ENCODE peak calls at places on chromosomes 1 and 21, in ten cellular contexts. One of them, this sample, is unnamed.

GRCh38 chr1:173914366-173914871 is 2.7 kb downstream of the SERPINC1 start:
- DNase-seq in neural crest cell: peak; percentile 8
- DNase-seq in activated CD4-positive, CD25-positive, alpha-beta regulatory T cell treated with anti-CD3 and anti-CD28 coated beads, Interleukin-2, amount 50 U/mL, for 72 hours: no peak
- DNase-seq in iPS DF 6.9: peak; percentile 27
- DNase-seq in hepatocyte: peak; percentile 21
- DNase-seq in cardiac fibroblast: peak; percentile 21
- DNase-seq in stimulated activated effector memory CD8-positive, alpha-beta T cell treated with anti-CD3 and anti-CD28 coated beads, Interleukin-12 subunit alpha, Interleukin-12 subunit beta, amount 100 ng/mL, for 72 hours: no peak
- DNase-seq in fibroblast of lung: no peak
- DNase-seq in T-helper 9 cell: peak; percentile 5
- DNase-seq in HFF-Myc: peak; percentile 5
- DNase-seq in this sample: peak; percentile 48

GRCh38 chr21:40840441-40840840 is 6.5 kb downstream of the DSCAM start:
- DNase-seq in HFF-Myc: no peak
- DNase-seq in T-helper 9 cell: no peak
- DNase-seq in iPS DF 6.9: no peak
- DNase-seq in neural crest cell: no peak
- DNase-seq in stimulated activated effector memory CD8-positive, alpha-beta T cell treated with anti-CD3 and anti-CD28 coated beads, Interleukin-12 subunit alpha, Interleukin-12 subunit beta, amount 100 ng/mL, for 72 hours: no peak
- DNase-seq in hepatocyte: no peak
- DNase-seq in cardiac fibroblast: no peak
- DNase-seq in fibroblast of lung: peak; percentile 33
- DNase-seq in activated CD4-positive, CD25-positive, alpha-beta regulatory T cell treated with anti-CD3 and anti-CD28 coated beads, Interleukin-2, amount 50 U/mL, for 72 hours: no peak
- DNase-seq in this sample: no peak

GRCh38 chr1:15850450-15851079 is 3.1 kb downstream of the SPEN start:
- DNase-seq in HFF-Myc: no peak
- DNase-seq in stimulated activated effector memory CD8-positive, alpha-beta T cell treated with anti-CD3 and anti-CD28 coated beads, Interleukin-12 subunit alpha, Interleukin-12 subunit beta, amount 100 ng/mL, for 72 hours: no peak
- DNase-seq in fibroblast of lung: no peak
- DNase-seq in T-helper 9 cell: no peak
- DNase-seq in iPS DF 6.9: no peak
- DNase-seq in activated CD4-positive, CD25-positive, alpha-beta regulatory T cell treated with anti-CD3 and anti-CD28 coated beads, Interleukin-2, amount 50 U/mL, for 72 hours: no peak
- DNase-seq in neural crest cell: no peak
- DNase-seq in cardiac fibroblast: no peak
- DNase-seq in hepatocyte: peak; percentile 23
- DNase-seq in this sample: peak; percentile 16

GRCh38 chr1:23664837-23665795 is 26.5 kb upstream of the RPL11 start:
- DNase-seq in cardiac fibroblast: peak; percentile 60
- DNase-seq in hepatocyte: no peak
- DNase-seq in fibroblast of lung: peak; percentile 9
- DNase-seq in neural crest cell: no peak
- DNase-seq in stimulated activated effector memory CD8-positive, alpha-beta T cell treated with anti-CD3 and anti-CD28 coated beads, Interleukin-12 subunit alpha, Interleukin-12 subunit beta, amount 100 ng/mL, for 72 hours: no peak
- DNase-seq in activated CD4-positive, CD25-positive, alpha-beta regulatory T cell treated with anti-CD3 and anti-CD28 coated beads, Interleukin-2, amount 50 U/mL, for 72 hours: no peak
- DNase-seq in iPS DF 6.9: peak; percentile 27
- DNase-seq in HFF-Myc: no peak
- DNase-seq in T-helper 9 cell: no peak
- DNase-seq in this sample: peak; percentile 40

GRCh38 chr1:228279011-228279721 is 71.3 kb downstream of the OBSCN start:
- DNase-seq in iPS DF 6.9: no peak
- DNase-seq in activated CD4-positive, CD25-positive, alpha-beta regulatory T cell treated with anti-CD3 and anti-CD28 coated beads, Interleukin-2, amount 50 U/mL, for 72 hours: no peak
- DNase-seq in stimulated activated effector memory CD8-positive, alpha-beta T cell treated with anti-CD3 and anti-CD28 coated beads, Interleukin-12 subunit alpha, Interleukin-12 subunit beta, amount 100 ng/mL, for 72 hours: no peak
- DNase-seq in cardiac fibroblast: no peak
- DNase-seq in fibroblast of lung: no peak
- DNase-seq in HFF-Myc: no peak
- DNase-seq in hepatocyte: no peak
- DNase-seq in neural crest cell: no peak
- DNase-seq in T-helper 9 cell: no peak
- DNase-seq in this sample: no peak

GRCh38 chr1:176243746-176244145 is 36.7 kb upstream of the COP1 start:
- DNase-seq in stimulated activated effector memory CD8-positive, alpha-beta T cell treated with anti-CD3 and anti-CD28 coated beads, Interleukin-12 subunit alpha, Interleukin-12 subunit beta, amount 100 ng/mL, for 72 hours: no peak
- DNase-seq in neural crest cell: no peak
- DNase-seq in hepatocyte: no peak
- DNase-seq in cardiac fibroblast: no peak
- DNase-seq in activated CD4-positive, CD25-positive, alpha-beta regulatory T cell treated with anti-CD3 and anti-CD28 coated beads, Interleukin-2, amount 50 U/mL, for 72 hours: no peak
- DNase-seq in T-helper 9 cell: no peak
- DNase-seq in HFF-Myc: no peak
- DNase-seq in iPS DF 6.9: no peak
- DNase-seq in fibroblast of lung: no peak
- DNase-seq in this sample: no peak

GRCh38 chr1:178660484-178660883 is 64.6 kb upstream of the RALGPS2 start:
- DNase-seq in cardiac fibroblast: no peak
- DNase-seq in HFF-Myc: no peak
- DNase-seq in fibroblast of lung: no peak
- DNase-seq in iPS DF 6.9: no peak
- DNase-seq in neural crest cell: no peak
- DNase-seq in T-helper 9 cell: no peak
- DNase-seq in hepatocyte: no peak
- DNase-seq in stimulated activated effector memory CD8-positive, alpha-beta T cell treated with anti-CD3 and anti-CD28 coated beads, Interleukin-12 subunit alpha, Interleukin-12 subunit beta, amount 100 ng/mL, for 72 hours: no peak
- DNase-seq in activated CD4-positive, CD25-positive, alpha-beta regulatory T cell treated with anti-CD3 and anti-CD28 coated beads, Interleukin-2, amount 50 U/mL, for 72 hours: no peak
- DNase-seq in this sample: no peak

GRCh38 chr1:223233410-223234163 is 90.5 kb upstream of the TLR5 start:
- DNase-seq in activated CD4-positive, CD25-positive, alpha-beta regulatory T cell treated with anti-CD3 and anti-CD28 coated beads, Interleukin-2, amount 50 U/mL, for 72 hours: no peak
- DNase-seq in cardiac fibroblast: peak; percentile 73
- DNase-seq in hepatocyte: peak; percentile 74
- DNase-seq in neural crest cell: no peak
- DNase-seq in stimulated activated effector memory CD8-positive, alpha-beta T cell treated with anti-CD3 and anti-CD28 coated beads, Interleukin-12 subunit alpha, Interleukin-12 subunit beta, amount 100 ng/mL, for 72 hours: no peak
- DNase-seq in fibroblast of lung: peak; percentile 96
- DNase-seq in iPS DF 6.9: no peak
- DNase-seq in HFF-Myc: peak; percentile 67
- DNase-seq in T-helper 9 cell: no peak
- DNase-seq in this sample: peak; percentile 13

GRCh38 chr1:44610527-44611148 is 63.6 kb downstream of the TMEM53 start:
- DNase-seq in iPS DF 6.9: no peak
- DNase-seq in HFF-Myc: no peak
- DNase-seq in stimulated activated effector memory CD8-positive, alpha-beta T cell treated with anti-CD3 and anti-CD28 coated beads, Interleukin-12 subunit alpha, Interleukin-12 subunit beta, amount 100 ng/mL, for 72 hours: no peak
- DNase-seq in fibroblast of lung: no peak
- DNase-seq in hepatocyte: no peak
- DNase-seq in T-helper 9 cell: no peak
- DNase-seq in neural crest cell: no peak
- DNase-seq in cardiac fibroblast: no peak
- DNase-seq in activated CD4-positive, CD25-positive, alpha-beta regulatory T cell treated with anti-CD3 and anti-CD28 coated beads, Interleukin-2, amount 50 U/mL, for 72 hours: no peak
- DNase-seq in this sample: no peak

GRCh38 chr1:228092342-228093049 is 10.0 kb downstream of the ARF1 start:
- DNase-seq in cardiac fibroblast: no peak
- DNase-seq in T-helper 9 cell: no peak
- DNase-seq in hepatocyte: no peak
- DNase-seq in HFF-Myc: no peak
- DNase-seq in stimulated activated effector memory CD8-positive, alpha-beta T cell treated with anti-CD3 and anti-CD28 coated beads, Interleukin-12 subunit alpha, Interleukin-12 subunit beta, amount 100 ng/mL, for 72 hours: no peak
- DNase-seq in iPS DF 6.9: no peak
- DNase-seq in neural crest cell: no peak
- DNase-seq in fibroblast of lung: no peak
- DNase-seq in activated CD4-positive, CD25-positive, alpha-beta regulatory T cell treated with anti-CD3 and anti-CD28 coated beads, Interleukin-2, amount 50 U/mL, for 72 hours: no peak
- DNase-seq in this sample: no peak

GRCh38 chr1:170791941-170792340 is 128.0 kb downstream of the PRRX1 start:
- DNase-seq in cardiac fibroblast: no peak
- DNase-seq in fibroblast of lung: no peak
- DNase-seq in stimulated activated effector memory CD8-positive, alpha-beta T cell treated with anti-CD3 and anti-CD28 coated beads, Interleukin-12 subunit alpha, Interleukin-12 subunit beta, amount 100 ng/mL, for 72 hours: no peak
- DNase-seq in iPS DF 6.9: no peak
- DNase-seq in activated CD4-positive, CD25-positive, alpha-beta regulatory T cell treated with anti-CD3 and anti-CD28 coated beads, Interleukin-2, amount 50 U/mL, for 72 hours: no peak
- DNase-seq in T-helper 9 cell: no peak
- DNase-seq in neural crest cell: no peak
- DNase-seq in hepatocyte: peak; percentile 26
- DNase-seq in HFF-Myc: no peak
- DNase-seq in this sample: no peak

GRCh38 chr1:8063298-8064068 is 37.4 kb upstream of the ERRFI1 start:
- DNase-seq in stimulated activated effector memory CD8-positive, alpha-beta T cell treated with anti-CD3 and anti-CD28 coated beads, Interleukin-12 subunit alpha, Interleukin-12 subunit beta, amount 100 ng/mL, for 72 hours: no peak
- DNase-seq in HFF-Myc: no peak
- DNase-seq in neural crest cell: no peak
- DNase-seq in fibroblast of lung: no peak
- DNase-seq in hepatocyte: no peak
- DNase-seq in T-helper 9 cell: no peak
- DNase-seq in cardiac fibroblast: no peak
- DNase-seq in iPS DF 6.9: no peak
- DNase-seq in activated CD4-positive, CD25-positive, alpha-beta regulatory T cell treated with anti-CD3 and anti-CD28 coated beads, Interleukin-2, amount 50 U/mL, for 72 hours: no peak
- DNase-seq in this sample: no peak

GRCh38 chr1:114227059-114227458 is 73.4 kb upstream of the SYT6 start:
- DNase-seq in neural crest cell: no peak
- DNase-seq in iPS DF 6.9: no peak
- DNase-seq in cardiac fibroblast: no peak
- DNase-seq in hepatocyte: no peak
- DNase-seq in T-helper 9 cell: no peak
- DNase-seq in activated CD4-positive, CD25-positive, alpha-beta regulatory T cell treated with anti-CD3 and anti-CD28 coated beads, Interleukin-2, amount 50 U/mL, for 72 hours: no peak
- DNase-seq in HFF-Myc: no peak
- DNase-seq in stimulated activated effector memory CD8-positive, alpha-beta T cell treated with anti-CD3 and anti-CD28 coated beads, Interleukin-12 subunit alpha, Interleukin-12 subunit beta, amount 100 ng/mL, for 72 hours: no peak
- DNase-seq in fibroblast of lung: no peak
- DNase-seq in this sample: no peak

GRCh38 chr1:42698081-42698813 is 16.0 kb downstream of the YBX1 start:
- DNase-seq in activated CD4-positive, CD25-positive, alpha-beta regulatory T cell treated with anti-CD3 and anti-CD28 coated beads, Interleukin-2, amount 50 U/mL, for 72 hours: no peak
- DNase-seq in stimulated activated effector memory CD8-positive, alpha-beta T cell treated with anti-CD3 and anti-CD28 coated beads, Interleukin-12 subunit alpha, Interleukin-12 subunit beta, amount 100 ng/mL, for 72 hours: no peak
- DNase-seq in cardiac fibroblast: no peak
- DNase-seq in iPS DF 6.9: no peak
- DNase-seq in T-helper 9 cell: no peak
- DNase-seq in fibroblast of lung: no peak
- DNase-seq in hepatocyte: no peak
- DNase-seq in neural crest cell: no peak
- DNase-seq in HFF-Myc: no peak
- DNase-seq in this sample: no peak

GRCh38 chr1:115282825-115283224 is 55.2 kb downstream of the NGF start:
- DNase-seq in hepatocyte: no peak
- DNase-seq in cardiac fibroblast: peak; percentile 85
- DNase-seq in neural crest cell: no peak
- DNase-seq in HFF-Myc: no peak
- DNase-seq in iPS DF 6.9: no peak
- DNase-seq in activated CD4-positive, CD25-positive, alpha-beta regulatory T cell treated with anti-CD3 and anti-CD28 coated beads, Interleukin-2, amount 50 U/mL, for 72 hours: no peak
- DNase-seq in fibroblast of lung: no peak
- DNase-seq in stimulated activated effector memory CD8-positive, alpha-beta T cell treated with anti-CD3 and anti-CD28 coated beads, Interleukin-12 subunit alpha, Interleukin-12 subunit beta, amount 100 ng/mL, for 72 hours: no peak
- DNase-seq in T-helper 9 cell: no peak
- DNase-seq in this sample: no peak

GRCh38 chr21:42437786-42438185 is 34.1 kb downstream of the UBASH3A start:
- DNase-seq in HFF-Myc: no peak
- DNase-seq in cardiac fibroblast: no peak
- DNase-seq in iPS DF 6.9: no peak
- DNase-seq in T-helper 9 cell: no peak
- DNase-seq in hepatocyte: peak; percentile 59
- DNase-seq in neural crest cell: no peak
- DNase-seq in stimulated activated effector memory CD8-positive, alpha-beta T cell treated with anti-CD3 and anti-CD28 coated beads, Interleukin-12 subunit alpha, Interleukin-12 subunit beta, amount 100 ng/mL, for 72 hours: no peak
- DNase-seq in fibroblast of lung: no peak
- DNase-seq in activated CD4-positive, CD25-positive, alpha-beta regulatory T cell treated with anti-CD3 and anti-CD28 coated beads, Interleukin-2, amount 50 U/mL, for 72 hours: no peak
- DNase-seq in this sample: peak; percentile 52

GRCh38 chr1:63429281-63429680 is 61.9 kb downstream of the ALG6 start:
- DNase-seq in activated CD4-positive, CD25-positive, alpha-beta regulatory T cell treated with anti-CD3 and anti-CD28 coated beads, Interleukin-2, amount 50 U/mL, for 72 hours: no peak
- DNase-seq in fibroblast of lung: no peak
- DNase-seq in HFF-Myc: no peak
- DNase-seq in T-helper 9 cell: no peak
- DNase-seq in cardiac fibroblast: no peak
- DNase-seq in iPS DF 6.9: no peak
- DNase-seq in hepatocyte: no peak
- DNase-seq in stimulated activated effector memory CD8-positive, alpha-beta T cell treated with anti-CD3 and anti-CD28 coated beads, Interleukin-12 subunit alpha, Interleukin-12 subunit beta, amount 100 ng/mL, for 72 hours: no peak
- DNase-seq in neural crest cell: no peak
- DNase-seq in this sample: no peak

GRCh38 chr1:109151146-109151545 is 37.2 kb downstream of the ELAPOR1 start:
- DNase-seq in cardiac fibroblast: peak; percentile 67
- DNase-seq in iPS DF 6.9: no peak
- DNase-seq in HFF-Myc: peak; percentile 12
- DNase-seq in hepatocyte: peak; percentile 56
- DNase-seq in fibroblast of lung: peak; percentile 72
- DNase-seq in activated CD4-positive, CD25-positive, alpha-beta regulatory T cell treated with anti-CD3 and anti-CD28 coated beads, Interleukin-2, amount 50 U/mL, for 72 hours: no peak
- DNase-seq in stimulated activated effector memory CD8-positive, alpha-beta T cell treated with anti-CD3 and anti-CD28 coated beads, Interleukin-12 subunit alpha, Interleukin-12 subunit beta, amount 100 ng/mL, for 72 hours: no peak
- DNase-seq in neural crest cell: peak; percentile 16
- DNase-seq in T-helper 9 cell: no peak
- DNase-seq in this sample: peak; percentile 49

GRCh38 chr1:38293530-38293929 is 246.9 kb upstream of the POU3F1 start:
- DNase-seq in cardiac fibroblast: no peak
- DNase-seq in HFF-Myc: no peak
- DNase-seq in T-helper 9 cell: no peak
- DNase-seq in fibroblast of lung: no peak
- DNase-seq in activated CD4-positive, CD25-positive, alpha-beta regulatory T cell treated with anti-CD3 and anti-CD28 coated beads, Interleukin-2, amount 50 U/mL, for 72 hours: no peak
- DNase-seq in neural crest cell: no peak
- DNase-seq in stimulated activated effector memory CD8-positive, alpha-beta T cell treated with anti-CD3 and anti-CD28 coated beads, Interleukin-12 subunit alpha, Interleukin-12 subunit beta, amount 100 ng/mL, for 72 hours: no peak
- DNase-seq in iPS DF 6.9: no peak
- DNase-seq in hepatocyte: no peak
- DNase-seq in this sample: no peak

GRCh38 chr1:183287191-183287675 is 101.2 kb downstream of the LAMC2 start:
- DNase-seq in fibroblast of lung: peak; percentile 83
- DNase-seq in neural crest cell: no peak
- DNase-seq in activated CD4-positive, CD25-positive, alpha-beta regulatory T cell treated with anti-CD3 and anti-CD28 coated beads, Interleukin-2, amount 50 U/mL, for 72 hours: no peak
- DNase-seq in HFF-Myc: no peak
- DNase-seq in T-helper 9 cell: no peak
- DNase-seq in hepatocyte: peak; percentile 59
- DNase-seq in stimulated activated effector memory CD8-positive, alpha-beta T cell treated with anti-CD3 and anti-CD28 coated beads, Interleukin-12 subunit alpha, Interleukin-12 subunit beta, amount 100 ng/mL, for 72 hours: no peak
- DNase-seq in iPS DF 6.9: no peak
- DNase-seq in cardiac fibroblast: peak; percentile 94
- DNase-seq in this sample: peak; percentile 99

GRCh38 chr1:55211456-55211855 is 3.7 kb downstream of the USP24 start:
- DNase-seq in T-helper 9 cell: no peak
- DNase-seq in HFF-Myc: no peak
- DNase-seq in cardiac fibroblast: no peak
- DNase-seq in activated CD4-positive, CD25-positive, alpha-beta regulatory T cell treated with anti-CD3 and anti-CD28 coated beads, Interleukin-2, amount 50 U/mL, for 72 hours: no peak
- DNase-seq in neural crest cell: no peak
- DNase-seq in hepatocyte: no peak
- DNase-seq in fibroblast of lung: no peak
- DNase-seq in stimulated activated effector memory CD8-positive, alpha-beta T cell treated with anti-CD3 and anti-CD28 coated beads, Interleukin-12 subunit alpha, Interleukin-12 subunit beta, amount 100 ng/mL, for 72 hours: no peak
- DNase-seq in iPS DF 6.9: no peak
- DNase-seq in this sample: no peak

GRCh38 chr1:32242341-32242851 is 4.6 kb upstream of the FAM167B start:
- DNase-seq in iPS DF 6.9: no peak
- DNase-seq in fibroblast of lung: no peak
- DNase-seq in neural crest cell: no peak
- DNase-seq in activated CD4-positive, CD25-positive, alpha-beta regulatory T cell treated with anti-CD3 and anti-CD28 coated beads, Interleukin-2, amount 50 U/mL, for 72 hours: no peak
- DNase-seq in HFF-Myc: no peak
- DNase-seq in T-helper 9 cell: no peak
- DNase-seq in cardiac fibroblast: peak; percentile 54
- DNase-seq in stimulated activated effector memory CD8-positive, alpha-beta T cell treated with anti-CD3 and anti-CD28 coated beads, Interleukin-12 subunit alpha, Interleukin-12 subunit beta, amount 100 ng/mL, for 72 hours: no peak
- DNase-seq in hepatocyte: no peak
- DNase-seq in this sample: peak; percentile 35

GRCh38 chr1:154742586-154742985 is 127.5 kb downstream of the KCNN3 start:
- DNase-seq in T-helper 9 cell: no peak
- DNase-seq in hepatocyte: no peak
- DNase-seq in fibroblast of lung: no peak
- DNase-seq in neural crest cell: no peak
- DNase-seq in activated CD4-positive, CD25-positive, alpha-beta regulatory T cell treated with anti-CD3 and anti-CD28 coated beads, Interleukin-2, amount 50 U/mL, for 72 hours: no peak
- DNase-seq in stimulated activated effector memory CD8-positive, alpha-beta T cell treated with anti-CD3 and anti-CD28 coated beads, Interleukin-12 subunit alpha, Interleukin-12 subunit beta, amount 100 ng/mL, for 72 hours: no peak
- DNase-seq in HFF-Myc: no peak
- DNase-seq in cardiac fibroblast: no peak
- DNase-seq in iPS DF 6.9: no peak
- DNase-seq in this sample: no peak

GRCh38 chr21:43812139-43812821 is 22.9 kb downstream of the RRP1 start:
- DNase-seq in hepatocyte: no peak
- DNase-seq in T-helper 9 cell: no peak
- DNase-seq in HFF-Myc: no peak
- DNase-seq in fibroblast of lung: no peak
- DNase-seq in activated CD4-positive, CD25-positive, alpha-beta regulatory T cell treated with anti-CD3 and anti-CD28 coated beads, Interleukin-2, amount 50 U/mL, for 72 hours: no peak
- DNase-seq in cardiac fibroblast: no peak
- DNase-seq in neural crest cell: no peak
- DNase-seq in stimulated activated effector memory CD8-positive, alpha-beta T cell treated with anti-CD3 and anti-CD28 coated beads, Interleukin-12 subunit alpha, Interleukin-12 subunit beta, amount 100 ng/mL, for 72 hours: no peak
- DNase-seq in iPS DF 6.9: no peak
- DNase-seq in this sample: no peak

GRCh38 chr21:18951291-18952038 is 547.9 kb upstream of the TMPRSS15 start:
- DNase-seq in stimulated activated effector memory CD8-positive, alpha-beta T cell treated with anti-CD3 and anti-CD28 coated beads, Interleukin-12 subunit alpha, Interleukin-12 subunit beta, amount 100 ng/mL, for 72 hours: no peak
- DNase-seq in activated CD4-positive, CD25-positive, alpha-beta regulatory T cell treated with anti-CD3 and anti-CD28 coated beads, Interleukin-2, amount 50 U/mL, for 72 hours: no peak
- DNase-seq in hepatocyte: peak; percentile 60
- DNase-seq in T-helper 9 cell: no peak
- DNase-seq in HFF-Myc: no peak
- DNase-seq in neural crest cell: peak; percentile 35
- DNase-seq in fibroblast of lung: no peak
- DNase-seq in iPS DF 6.9: peak; percentile 57
- DNase-seq in cardiac fibroblast: no peak
- DNase-seq in this sample: no peak